ENCODE peak calls at places on chromosomes 16 and 17, in eight cellular contexts. One of them, this sample, is unnamed.

GRCh38 chr16:89491974-89492687 is 1.8 kb upstream of the ANKRD11 start:
- DNase-seq in T-helper 2 cell: no peak
- DNase-seq in stimulated activated CD8-positive, alpha-beta memory T cell treated with anti-CD3 and anti-CD28 coated beads, Interleukin-2, amount 100 ng/mL, for 1 hour: no peak
- DNase-seq in endothelial cell: no peak
- DNase-seq in HTR-8/SVneo: no peak
- DNase-seq in stimulated activated CD4-positive, alpha-beta T cell treated with anti-CD3 and anti-CD28 coated beads, Interleukin-2, amount 100 ng/mL, for 24 hours: no peak
- DNase-seq in activated naive CD8-positive, alpha-beta T cell treated with anti-CD3 and anti-CD28 coated beads for 36 hours: no peak
- DNase-seq in CD8-positive, alpha-beta memory T cell: no peak
- DNase-seq in this sample: no peak

GRCh38 chr17:63634163-63634562 is 11.9 kb downstream of the MAP3K3 start:
- DNase-seq in stimulated activated CD8-positive, alpha-beta memory T cell treated with anti-CD3 and anti-CD28 coated beads, Interleukin-2, amount 100 ng/mL, for 1 hour: no peak
- DNase-seq in stimulated activated CD4-positive, alpha-beta T cell treated with anti-CD3 and anti-CD28 coated beads, Interleukin-2, amount 100 ng/mL, for 24 hours: no peak
- DNase-seq in T-helper 2 cell: no peak
- DNase-seq in endothelial cell: peak; percentile 28
- DNase-seq in activated naive CD8-positive, alpha-beta T cell treated with anti-CD3 and anti-CD28 coated beads for 36 hours: no peak
- DNase-seq in CD8-positive, alpha-beta memory T cell: no peak
- DNase-seq in HTR-8/SVneo: no peak
- DNase-seq in this sample: no peak

GRCh38 chr16:28258571-28258970 is 33.8 kb upstream of the SBK1 start:
- DNase-seq in HTR-8/SVneo: no peak
- DNase-seq in stimulated activated CD8-positive, alpha-beta memory T cell treated with anti-CD3 and anti-CD28 coated beads, Interleukin-2, amount 100 ng/mL, for 1 hour: no peak
- DNase-seq in activated naive CD8-positive, alpha-beta T cell treated with anti-CD3 and anti-CD28 coated beads for 36 hours: no peak
- DNase-seq in CD8-positive, alpha-beta memory T cell: no peak
- DNase-seq in T-helper 2 cell: no peak
- DNase-seq in endothelial cell: no peak
- DNase-seq in stimulated activated CD4-positive, alpha-beta T cell treated with anti-CD3 and anti-CD28 coated beads, Interleukin-2, amount 100 ng/mL, for 24 hours: no peak
- DNase-seq in this sample: peak; percentile 6

GRCh38 chr17:61477204-61477834 is 25.1 kb downstream of the TBX4 start:
- DNase-seq in stimulated activated CD4-positive, alpha-beta T cell treated with anti-CD3 and anti-CD28 coated beads, Interleukin-2, amount 100 ng/mL, for 24 hours: no peak
- DNase-seq in endothelial cell: no peak
- DNase-seq in CD8-positive, alpha-beta memory T cell: no peak
- DNase-seq in stimulated activated CD8-positive, alpha-beta memory T cell treated with anti-CD3 and anti-CD28 coated beads, Interleukin-2, amount 100 ng/mL, for 1 hour: no peak
- DNase-seq in HTR-8/SVneo: no peak
- DNase-seq in T-helper 2 cell: no peak
- DNase-seq in activated naive CD8-positive, alpha-beta T cell treated with anti-CD3 and anti-CD28 coated beads for 36 hours: no peak
- DNase-seq in this sample: no peak

GRCh38 chr16:50251375-50252081 is 14.8 kb upstream of the ADCY7 start:
- DNase-seq in stimulated activated CD8-positive, alpha-beta memory T cell treated with anti-CD3 and anti-CD28 coated beads, Interleukin-2, amount 100 ng/mL, for 1 hour: no peak
- DNase-seq in T-helper 2 cell: no peak
- DNase-seq in activated naive CD8-positive, alpha-beta T cell treated with anti-CD3 and anti-CD28 coated beads for 36 hours: no peak
- DNase-seq in stimulated activated CD4-positive, alpha-beta T cell treated with anti-CD3 and anti-CD28 coated beads, Interleukin-2, amount 100 ng/mL, for 24 hours: no peak
- DNase-seq in HTR-8/SVneo: no peak
- DNase-seq in CD8-positive, alpha-beta memory T cell: no peak
- DNase-seq in endothelial cell: no peak
- DNase-seq in this sample: peak; percentile 56

GRCh38 chr17:17570207-17570797 is 21.2 kb downstream of the PEMT start:
- DNase-seq in endothelial cell: peak; percentile 49
- DNase-seq in HTR-8/SVneo: peak; percentile 65
- DNase-seq in stimulated activated CD8-positive, alpha-beta memory T cell treated with anti-CD3 and anti-CD28 coated beads, Interleukin-2, amount 100 ng/mL, for 1 hour: no peak
- DNase-seq in T-helper 2 cell: no peak
- DNase-seq in CD8-positive, alpha-beta memory T cell: no peak
- DNase-seq in stimulated activated CD4-positive, alpha-beta T cell treated with anti-CD3 and anti-CD28 coated beads, Interleukin-2, amount 100 ng/mL, for 24 hours: no peak
- DNase-seq in activated naive CD8-positive, alpha-beta T cell treated with anti-CD3 and anti-CD28 coated beads for 36 hours: no peak
- DNase-seq in this sample: peak; percentile 22

GRCh38 chr16:57801856-57802634 is at the start of gene KIFC3:
- DNase-seq in T-helper 2 cell: peak; percentile 56
- DNase-seq in stimulated activated CD8-positive, alpha-beta memory T cell treated with anti-CD3 and anti-CD28 coated beads, Interleukin-2, amount 100 ng/mL, for 1 hour: peak; percentile 66
- DNase-seq in HTR-8/SVneo: peak; percentile 64
- DNase-seq in activated naive CD8-positive, alpha-beta T cell treated with anti-CD3 and anti-CD28 coated beads for 36 hours: peak; percentile 79
- DNase-seq in CD8-positive, alpha-beta memory T cell: no peak
- DNase-seq in stimulated activated CD4-positive, alpha-beta T cell treated with anti-CD3 and anti-CD28 coated beads, Interleukin-2, amount 100 ng/mL, for 24 hours: peak; percentile 70
- DNase-seq in endothelial cell: peak; percentile 76
- DNase-seq in this sample: peak; percentile 80

GRCh38 chr17:33210240-33210639 is 82.9 kb downstream of the ASIC2 start:
- DNase-seq in stimulated activated CD8-positive, alpha-beta memory T cell treated with anti-CD3 and anti-CD28 coated beads, Interleukin-2, amount 100 ng/mL, for 1 hour: no peak
- DNase-seq in activated naive CD8-positive, alpha-beta T cell treated with anti-CD3 and anti-CD28 coated beads for 36 hours: no peak
- DNase-seq in endothelial cell: no peak
- DNase-seq in HTR-8/SVneo: no peak
- DNase-seq in CD8-positive, alpha-beta memory T cell: no peak
- DNase-seq in T-helper 2 cell: no peak
- DNase-seq in stimulated activated CD4-positive, alpha-beta T cell treated with anti-CD3 and anti-CD28 coated beads, Interleukin-2, amount 100 ng/mL, for 24 hours: no peak
- DNase-seq in this sample: no peak

GRCh38 chr16:58037365-58038057 is 12.0 kb downstream of the MMP15 start:
- DNase-seq in T-helper 2 cell: no peak
- DNase-seq in CD8-positive, alpha-beta memory T cell: no peak
- DNase-seq in stimulated activated CD8-positive, alpha-beta memory T cell treated with anti-CD3 and anti-CD28 coated beads, Interleukin-2, amount 100 ng/mL, for 1 hour: no peak
- DNase-seq in endothelial cell: no peak
- DNase-seq in stimulated activated CD4-positive, alpha-beta T cell treated with anti-CD3 and anti-CD28 coated beads, Interleukin-2, amount 100 ng/mL, for 24 hours: no peak
- DNase-seq in HTR-8/SVneo: no peak
- DNase-seq in activated naive CD8-positive, alpha-beta T cell treated with anti-CD3 and anti-CD28 coated beads for 36 hours: no peak
- DNase-seq in this sample: no peak

GRCh38 chr17:27553019-27553511 is 77.9 kb upstream of the LGALS9 start:
- DNase-seq in HTR-8/SVneo: no peak
- DNase-seq in endothelial cell: no peak
- DNase-seq in stimulated activated CD8-positive, alpha-beta memory T cell treated with anti-CD3 and anti-CD28 coated beads, Interleukin-2, amount 100 ng/mL, for 1 hour: no peak
- DNase-seq in T-helper 2 cell: no peak
- DNase-seq in activated naive CD8-positive, alpha-beta T cell treated with anti-CD3 and anti-CD28 coated beads for 36 hours: no peak
- DNase-seq in CD8-positive, alpha-beta memory T cell: no peak
- DNase-seq in stimulated activated CD4-positive, alpha-beta T cell treated with anti-CD3 and anti-CD28 coated beads, Interleukin-2, amount 100 ng/mL, for 24 hours: no peak
- DNase-seq in this sample: peak; percentile 68

GRCh38 chr16:70433456-70434103 is 5.3 kb downstream of the ST3GAL2 start:
- DNase-seq in activated naive CD8-positive, alpha-beta T cell treated with anti-CD3 and anti-CD28 coated beads for 36 hours: no peak
- DNase-seq in stimulated activated CD8-positive, alpha-beta memory T cell treated with anti-CD3 and anti-CD28 coated beads, Interleukin-2, amount 100 ng/mL, for 1 hour: no peak
- DNase-seq in CD8-positive, alpha-beta memory T cell: no peak
- DNase-seq in T-helper 2 cell: no peak
- DNase-seq in endothelial cell: no peak
- DNase-seq in HTR-8/SVneo: peak; percentile 71
- DNase-seq in stimulated activated CD4-positive, alpha-beta T cell treated with anti-CD3 and anti-CD28 coated beads, Interleukin-2, amount 100 ng/mL, for 24 hours: no peak
- DNase-seq in this sample: peak; percentile 37

GRCh38 chr16:29994613-29995329 is 646 bp downstream of the HIRIP3 start:
- DNase-seq in T-helper 2 cell: no peak
- DNase-seq in stimulated activated CD4-positive, alpha-beta T cell treated with anti-CD3 and anti-CD28 coated beads, Interleukin-2, amount 100 ng/mL, for 24 hours: peak; percentile 77
- DNase-seq in stimulated activated CD8-positive, alpha-beta memory T cell treated with anti-CD3 and anti-CD28 coated beads, Interleukin-2, amount 100 ng/mL, for 1 hour: no peak
- DNase-seq in CD8-positive, alpha-beta memory T cell: no peak
- DNase-seq in activated naive CD8-positive, alpha-beta T cell treated with anti-CD3 and anti-CD28 coated beads for 36 hours: peak; percentile 78
- DNase-seq in HTR-8/SVneo: no peak
- DNase-seq in endothelial cell: no peak
- DNase-seq in this sample: peak; percentile 69

GRCh38 chr17:28282596-28282995 is 36.4 kb upstream of the TMEM97 start:
- DNase-seq in activated naive CD8-positive, alpha-beta T cell treated with anti-CD3 and anti-CD28 coated beads for 36 hours: no peak
- DNase-seq in CD8-positive, alpha-beta memory T cell: no peak
- DNase-seq in endothelial cell: no peak
- DNase-seq in stimulated activated CD4-positive, alpha-beta T cell treated with anti-CD3 and anti-CD28 coated beads, Interleukin-2, amount 100 ng/mL, for 24 hours: no peak
- DNase-seq in T-helper 2 cell: no peak
- DNase-seq in HTR-8/SVneo: peak; percentile 44
- DNase-seq in stimulated activated CD8-positive, alpha-beta memory T cell treated with anti-CD3 and anti-CD28 coated beads, Interleukin-2, amount 100 ng/mL, for 1 hour: no peak
- DNase-seq in this sample: peak; percentile 79

GRCh38 chr17:12438813-12439586 is 226.7 kb upstream of the MYOCD start:
- DNase-seq in HTR-8/SVneo: no peak
- DNase-seq in stimulated activated CD4-positive, alpha-beta T cell treated with anti-CD3 and anti-CD28 coated beads, Interleukin-2, amount 100 ng/mL, for 24 hours: no peak
- DNase-seq in stimulated activated CD8-positive, alpha-beta memory T cell treated with anti-CD3 and anti-CD28 coated beads, Interleukin-2, amount 100 ng/mL, for 1 hour: no peak
- DNase-seq in activated naive CD8-positive, alpha-beta T cell treated with anti-CD3 and anti-CD28 coated beads for 36 hours: no peak
- DNase-seq in CD8-positive, alpha-beta memory T cell: no peak
- DNase-seq in endothelial cell: no peak
- DNase-seq in T-helper 2 cell: no peak
- DNase-seq in this sample: no peak

GRCh38 chr17:1412185-1413110 is 12.4 kb upstream of the YWHAE start:
- DNase-seq in HTR-8/SVneo: no peak
- DNase-seq in activated naive CD8-positive, alpha-beta T cell treated with anti-CD3 and anti-CD28 coated beads for 36 hours: no peak
- DNase-seq in stimulated activated CD8-positive, alpha-beta memory T cell treated with anti-CD3 and anti-CD28 coated beads, Interleukin-2, amount 100 ng/mL, for 1 hour: no peak
- DNase-seq in CD8-positive, alpha-beta memory T cell: no peak
- DNase-seq in stimulated activated CD4-positive, alpha-beta T cell treated with anti-CD3 and anti-CD28 coated beads, Interleukin-2, amount 100 ng/mL, for 24 hours: no peak
- DNase-seq in endothelial cell: no peak
- DNase-seq in T-helper 2 cell: no peak
- DNase-seq in this sample: peak; percentile 28

GRCh38 chr16:84514874-84515835 is 10.7 kb upstream of the MEAK7 start:
- DNase-seq in CD8-positive, alpha-beta memory T cell: peak; percentile 86
- DNase-seq in stimulated activated CD4-positive, alpha-beta T cell treated with anti-CD3 and anti-CD28 coated beads, Interleukin-2, amount 100 ng/mL, for 24 hours: peak; percentile 72
- DNase-seq in HTR-8/SVneo: no peak
- DNase-seq in activated naive CD8-positive, alpha-beta T cell treated with anti-CD3 and anti-CD28 coated beads for 36 hours: peak; percentile 87
- DNase-seq in T-helper 2 cell: peak; percentile 99
- DNase-seq in stimulated activated CD8-positive, alpha-beta memory T cell treated with anti-CD3 and anti-CD28 coated beads, Interleukin-2, amount 100 ng/mL, for 1 hour: peak; percentile 60
- DNase-seq in endothelial cell: no peak
- DNase-seq in this sample: no peak

GRCh38 chr16:57341441-57342303 is 16.9 kb upstream of the CCL22 start:
- DNase-seq in CD8-positive, alpha-beta memory T cell: no peak
- DNase-seq in endothelial cell: no peak
- DNase-seq in T-helper 2 cell: no peak
- DNase-seq in HTR-8/SVneo: no peak
- DNase-seq in stimulated activated CD4-positive, alpha-beta T cell treated with anti-CD3 and anti-CD28 coated beads, Interleukin-2, amount 100 ng/mL, for 24 hours: no peak
- DNase-seq in stimulated activated CD8-positive, alpha-beta memory T cell treated with anti-CD3 and anti-CD28 coated beads, Interleukin-2, amount 100 ng/mL, for 1 hour: no peak
- DNase-seq in activated naive CD8-positive, alpha-beta T cell treated with anti-CD3 and anti-CD28 coated beads for 36 hours: no peak
- DNase-seq in this sample: peak; percentile 99

GRCh38 chr17:39632153-39632941 is 4.6 kb upstream of the STARD3 start:
- DNase-seq in activated naive CD8-positive, alpha-beta T cell treated with anti-CD3 and anti-CD28 coated beads for 36 hours: no peak
- DNase-seq in stimulated activated CD4-positive, alpha-beta T cell treated with anti-CD3 and anti-CD28 coated beads, Interleukin-2, amount 100 ng/mL, for 24 hours: no peak
- DNase-seq in endothelial cell: no peak
- DNase-seq in T-helper 2 cell: no peak
- DNase-seq in HTR-8/SVneo: no peak
- DNase-seq in stimulated activated CD8-positive, alpha-beta memory T cell treated with anti-CD3 and anti-CD28 coated beads, Interleukin-2, amount 100 ng/mL, for 1 hour: no peak
- DNase-seq in CD8-positive, alpha-beta memory T cell: no peak
- DNase-seq in this sample: no peak

GRCh38 chr17:72590382-72590781 is 469.6 kb downstream of the SOX9 start:
- DNase-seq in endothelial cell: no peak
- DNase-seq in stimulated activated CD4-positive, alpha-beta T cell treated with anti-CD3 and anti-CD28 coated beads, Interleukin-2, amount 100 ng/mL, for 24 hours: no peak
- DNase-seq in T-helper 2 cell: no peak
- DNase-seq in HTR-8/SVneo: no peak
- DNase-seq in activated naive CD8-positive, alpha-beta T cell treated with anti-CD3 and anti-CD28 coated beads for 36 hours: no peak
- DNase-seq in stimulated activated CD8-positive, alpha-beta memory T cell treated with anti-CD3 and anti-CD28 coated beads, Interleukin-2, amount 100 ng/mL, for 1 hour: no peak
- DNase-seq in CD8-positive, alpha-beta memory T cell: no peak
- DNase-seq in this sample: peak; percentile 39

GRCh38 chr17:50475362-50475761 is 3.3 kb upstream of the RSAD1 start:
- DNase-seq in stimulated activated CD8-positive, alpha-beta memory T cell treated with anti-CD3 and anti-CD28 coated beads, Interleukin-2, amount 100 ng/mL, for 1 hour: no peak
- DNase-seq in stimulated activated CD4-positive, alpha-beta T cell treated with anti-CD3 and anti-CD28 coated beads, Interleukin-2, amount 100 ng/mL, for 24 hours: no peak
- DNase-seq in activated naive CD8-positive, alpha-beta T cell treated with anti-CD3 and anti-CD28 coated beads for 36 hours: no peak
- DNase-seq in CD8-positive, alpha-beta memory T cell: no peak
- DNase-seq in HTR-8/SVneo: no peak
- DNase-seq in T-helper 2 cell: no peak
- DNase-seq in endothelial cell: no peak
- DNase-seq in this sample: no peak

GRCh38 chr16:81485824-81486554 is 41.4 kb downstream of the CMIP start:
- DNase-seq in CD8-positive, alpha-beta memory T cell: no peak
- DNase-seq in HTR-8/SVneo: no peak
- DNase-seq in stimulated activated CD4-positive, alpha-beta T cell treated with anti-CD3 and anti-CD28 coated beads, Interleukin-2, amount 100 ng/mL, for 24 hours: no peak
- DNase-seq in stimulated activated CD8-positive, alpha-beta memory T cell treated with anti-CD3 and anti-CD28 coated beads, Interleukin-2, amount 100 ng/mL, for 1 hour: no peak
- DNase-seq in T-helper 2 cell: no peak
- DNase-seq in endothelial cell: no peak
- DNase-seq in activated naive CD8-positive, alpha-beta T cell treated with anti-CD3 and anti-CD28 coated beads for 36 hours: no peak
- DNase-seq in this sample: peak; percentile 46

GRCh38 chr16:86951831-86952598 is 365.2 kb downstream of the C16orf95 start:
- DNase-seq in stimulated activated CD8-positive, alpha-beta memory T cell treated with anti-CD3 and anti-CD28 coated beads, Interleukin-2, amount 100 ng/mL, for 1 hour: no peak
- DNase-seq in HTR-8/SVneo: peak; percentile 80
- DNase-seq in T-helper 2 cell: no peak
- DNase-seq in CD8-positive, alpha-beta memory T cell: no peak
- DNase-seq in activated naive CD8-positive, alpha-beta T cell treated with anti-CD3 and anti-CD28 coated beads for 36 hours: no peak
- DNase-seq in stimulated activated CD4-positive, alpha-beta T cell treated with anti-CD3 and anti-CD28 coated beads, Interleukin-2, amount 100 ng/mL, for 24 hours: no peak
- DNase-seq in endothelial cell: no peak
- DNase-seq in this sample: peak; percentile 88